ENCODE peak calls at places on chromosomes 12 and 14, in five cellular contexts. X, D, O, S and C are unnamed samples.

GRCh38 chr14:100866666-100867630 is 36.6 kb downstream of the RTL1 start:
- DNase-seq in S (no peak), X (no peak), D (no peak), O (no peak), C (no peak)

GRCh38 chr12:109036975-109037374 is 15.4 kb upstream of the USP30 start:
- DNase-seq in O (no peak), D (no peak), X (no peak), S (no peak), C (no peak)

GRCh38 chr12:16473610-16474326 is 126.3 kb downstream of the MGST1 start:
- DNase-seq in X (peak; percentile 63), S (no peak), O (no peak), D (no peak), C (peak; percentile 17)

GRCh38 chr14:54129850-54130640 is 173.4 kb upstream of the BMP4 start:
- DNase-seq in D (no peak), S (no peak), O (no peak), X (peak; percentile 52), C (no peak)

GRCh38 chr12:25071366-25071765 is 122.5 kb upstream of the BCAT1 start:
- DNase-seq in S (no peak), X (no peak), O (no peak), D (peak; percentile 42), C (no peak)

GRCh38 chr12:108833757-108834472 is 23.5 kb downstream of the SSH1 start:
- DNase-seq in D (no peak), X (peak; percentile 83), O (no peak), S (no peak), C (no peak)

GRCh38 chr12:63845726-63846125 is 1.2 kb downstream of the SRGAP1 start:
- DNase-seq in D (peak; percentile 56), O (no peak), X (peak; percentile 54), S (no peak), C (no peak)

GRCh38 chr14:70821916-70822705 is 12.8 kb upstream of the MAP3K9 start:
- DNase-seq in O (peak; percentile 62), X (peak; percentile 35), D (peak; percentile 15), S (peak; percentile 60), C (peak; percentile 71)

GRCh38 chr12:103855036-103855712 is 14.1 kb upstream of the NT5DC3 start:
- DNase-seq in X (peak; percentile 85), D (no peak), S (no peak), O (no peak), C (no peak)

GRCh38 chr14:100065161-100065871 is at the start of gene EVL:
- DNase-seq in O (no peak), D (peak; percentile 34), X (no peak), S (no peak), C (no peak)

GRCh38 chr12:53623986-53624385 is 2.2 kb downstream of the ATF7 start:
- DNase-seq in S (no peak), O (no peak), D (peak; percentile 76), X (peak; percentile 55), C (peak; percentile 48)

GRCh38 chr12:131620520-131620919 is 90.4 kb upstream of the SFSWAP start:
- DNase-seq in S (peak; percentile 72), D (no peak), X (no peak), O (no peak), C (peak; percentile 17)

GRCh38 chr12:52243774-52244614 is 11.0 kb downstream of the KRT7 start:
- DNase-seq in X (peak; percentile 93), O (no peak), S (no peak), D (peak; percentile 84), C (peak; percentile 27)

GRCh38 chr12:22262309-22262708 is 72.2 kb downstream of the ST8SIA1 start:
- DNase-seq in S (peak; percentile 51), D (no peak), X (no peak), O (no peak), C (no peak)

GRCh38 chr12:115598827-115599226 is 678.7 kb downstream of the MED13L start:
- DNase-seq in S (peak; percentile 41), D (no peak), X (no peak), O (no peak), C (peak; percentile 2)

GRCh38 chr14:103124501-103125001 is 1.3 kb downstream of the TNFAIP2 start:
- DNase-seq in X (no peak), D (no peak), O (no peak), S (no peak), C (no peak)

GRCh38 chr12:31517994-31518393 is 72.9 kb downstream of the DENND5B start:
- DNase-seq in S (no peak), X (peak; percentile 60), D (peak; percentile 31), O (no peak), C (no peak)

DNA sequence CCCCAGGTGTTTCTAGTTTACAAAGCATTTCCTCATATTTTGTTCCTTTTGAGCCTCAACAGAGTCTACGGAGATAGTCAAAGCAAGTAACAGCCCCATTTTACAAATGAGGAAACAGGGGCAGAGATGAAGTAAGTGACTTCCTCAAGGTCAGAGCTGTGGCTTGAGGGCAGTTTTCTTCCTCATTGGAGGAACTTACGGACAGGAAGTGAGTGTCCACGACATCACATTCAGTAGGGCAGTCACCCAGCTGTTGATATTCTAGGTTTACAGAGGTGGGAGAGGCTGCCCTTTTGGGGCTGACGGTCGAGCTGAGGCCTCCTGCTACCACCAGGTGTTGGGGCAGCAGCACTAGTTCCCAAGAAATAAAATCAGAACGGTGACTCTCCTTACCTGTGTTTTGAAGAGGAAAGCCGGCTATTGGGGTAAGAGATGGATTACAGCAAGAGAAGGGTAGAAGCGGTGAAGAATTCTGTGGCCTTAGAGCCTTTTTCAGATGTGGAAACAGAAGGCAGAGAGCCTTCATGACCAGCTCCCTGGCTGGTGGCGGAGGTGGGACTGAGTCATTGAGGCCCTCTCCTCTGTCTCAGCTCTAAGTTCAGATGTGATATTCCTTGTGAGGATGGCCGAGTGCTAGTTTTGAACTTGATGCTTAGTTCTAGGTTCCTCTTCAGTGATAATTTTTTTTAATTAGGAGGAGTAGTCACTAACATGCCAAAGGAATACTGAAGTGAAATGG is 41.7 kb downstream of the SUSD6 start:
- DNase-seq in X (peak; percentile 47), D (no peak), S (no peak), O (no peak), C (no peak)
- H3K4me1 ChIP-seq in X (peaks cover 37% of the 10 kb centered on the region), D (peaks cover 39% of the 10 kb centered on the region), S (peaks cover 2% of the 10 kb centered on the region), O (peaks cover 20% of the 10 kb centered on the region), C (no peaks in the 10 kb centered on the region)

DNA sequence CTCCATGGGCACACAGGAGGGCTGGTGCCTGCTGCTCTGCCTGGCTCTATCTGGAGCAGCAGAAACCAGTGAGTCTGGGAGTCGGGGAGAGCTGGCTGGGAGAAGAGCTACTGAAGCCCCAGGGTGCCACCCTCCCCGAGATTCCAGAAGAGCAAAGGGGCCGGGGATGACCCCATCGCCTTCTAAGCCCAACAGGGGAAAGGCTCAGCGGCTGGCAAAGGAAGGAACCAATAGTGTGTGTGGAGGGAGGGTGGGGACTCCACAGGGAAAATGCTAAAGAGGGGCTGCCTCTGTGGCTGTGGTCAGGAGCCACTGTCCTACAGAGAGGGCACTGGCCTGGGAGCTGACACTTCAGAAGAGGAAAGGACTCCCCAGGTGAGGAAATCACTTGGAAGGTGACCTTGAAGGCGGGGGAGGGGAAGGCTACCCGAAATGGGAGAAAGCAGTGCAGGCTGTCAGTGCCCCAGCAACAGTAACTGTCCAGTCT is 446 bp downstream of the TAPBPL start:
- DNase-seq in X (no peak), D (no peak), S (no peak), O (no peak), C (peak; percentile 24)
- H3K27ac ChIP-seq in X (peak overlapping the region; percentile 98), D (peak overlapping the region; percentile 62), S (no peak overlapping the region), O (peak overlapping the region; percentile 91), C (peak overlapping the region; percentile 85)

GRCh38 chr14:76924363-76925151 is 98.3 kb downstream of the LRRC74A start:
- DNase-seq in S (peak; percentile 95), O (peak; percentile 64), X (no peak), D (no peak), C (peak; percentile 66)

GRCh38 chr14:76929927-76930326 is 98.6 kb downstream of the IRF2BPL start:
- DNase-seq in X (no peak), D (no peak), S (no peak), O (no peak), C (no peak)

GRCh38 chr14:76928301-76928700 is 100.2 kb downstream of the IRF2BPL start:
- DNase-seq in D (no peak), X (no peak), O (no peak), S (no peak), C (no peak)

GRCh38 chr14:76923422-76924362 is 97.5 kb downstream of the LRRC74A start:
- DNase-seq in X (no peak), D (no peak), O (no peak), S (no peak), C (no peak)

DNA sequence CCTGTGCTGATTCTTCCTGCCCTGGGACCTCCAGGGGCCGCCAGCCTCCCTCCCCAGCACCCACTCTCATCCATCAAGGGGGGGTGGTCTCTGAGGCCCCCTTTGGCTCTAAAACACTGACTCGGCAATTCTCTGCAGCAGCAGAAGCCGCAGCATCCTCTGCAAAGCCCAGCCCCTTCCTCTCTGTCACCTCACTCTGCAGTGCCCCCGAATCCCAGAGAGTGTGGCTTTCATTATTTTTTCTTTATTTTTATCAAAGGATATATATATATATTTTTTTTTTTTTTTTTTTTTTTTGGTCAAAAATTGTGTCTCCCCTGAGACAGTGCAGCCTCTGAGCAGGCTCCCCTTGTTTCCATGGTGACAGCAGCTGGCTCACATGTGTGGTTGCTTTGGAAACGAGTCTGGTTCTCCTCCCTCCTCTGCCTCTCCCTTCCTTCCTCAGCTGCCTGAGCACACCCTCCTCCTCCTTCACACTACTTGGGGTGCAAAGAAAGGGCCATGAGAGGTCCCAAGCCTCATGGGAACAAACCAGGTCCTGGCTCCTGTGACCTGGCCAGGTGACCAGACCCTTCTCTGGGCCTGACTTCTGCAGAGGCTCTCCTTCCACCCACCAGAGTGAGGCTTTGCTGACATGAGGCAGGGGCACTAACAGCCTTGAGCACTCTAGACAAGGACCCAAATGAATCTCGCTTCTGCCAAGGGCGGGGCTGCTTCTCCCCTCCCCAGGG is 100.5 kb downstream of the LRRC74A start:
- DNase-seq in O (no peak), X (peak; percentile 58), D (no peak), S (no peak), C (peak; percentile 78)
- H3K4me1 ChIP-seq in O (peaks cover 41% of the 10 kb centered on the region), X (peaks cover 25% of the 10 kb centered on the region), D (no peaks in the 10 kb centered on the region), S (peaks cover 20% of the 10 kb centered on the region), C (peaks cover 52% of the 10 kb centered on the region)

GRCh38 chr14:76976623-76977005 is 51.9 kb downstream of the IRF2BPL start:
- DNase-seq in S (no peak), X (no peak), D (no peak), O (no peak), C (no peak)

GRCh38 chr14:76974365-76974764 is 54.1 kb downstream of the IRF2BPL start:
- DNase-seq in O (no peak), X (no peak), D (no peak), S (no peak), C (no peak)

GRCh38 chr14:76975051-76975450 is 53.5 kb downstream of the IRF2BPL start:
- DNase-seq in S (no peak), D (no peak), X (no peak), O (no peak), C (no peak)

GRCh38 chr14:76977793-76978730 is 50.4 kb downstream of the IRF2BPL start:
- DNase-seq in S (no peak), O (no peak), D (no peak), X (peak; percentile 91), C (no peak)

DNA sequence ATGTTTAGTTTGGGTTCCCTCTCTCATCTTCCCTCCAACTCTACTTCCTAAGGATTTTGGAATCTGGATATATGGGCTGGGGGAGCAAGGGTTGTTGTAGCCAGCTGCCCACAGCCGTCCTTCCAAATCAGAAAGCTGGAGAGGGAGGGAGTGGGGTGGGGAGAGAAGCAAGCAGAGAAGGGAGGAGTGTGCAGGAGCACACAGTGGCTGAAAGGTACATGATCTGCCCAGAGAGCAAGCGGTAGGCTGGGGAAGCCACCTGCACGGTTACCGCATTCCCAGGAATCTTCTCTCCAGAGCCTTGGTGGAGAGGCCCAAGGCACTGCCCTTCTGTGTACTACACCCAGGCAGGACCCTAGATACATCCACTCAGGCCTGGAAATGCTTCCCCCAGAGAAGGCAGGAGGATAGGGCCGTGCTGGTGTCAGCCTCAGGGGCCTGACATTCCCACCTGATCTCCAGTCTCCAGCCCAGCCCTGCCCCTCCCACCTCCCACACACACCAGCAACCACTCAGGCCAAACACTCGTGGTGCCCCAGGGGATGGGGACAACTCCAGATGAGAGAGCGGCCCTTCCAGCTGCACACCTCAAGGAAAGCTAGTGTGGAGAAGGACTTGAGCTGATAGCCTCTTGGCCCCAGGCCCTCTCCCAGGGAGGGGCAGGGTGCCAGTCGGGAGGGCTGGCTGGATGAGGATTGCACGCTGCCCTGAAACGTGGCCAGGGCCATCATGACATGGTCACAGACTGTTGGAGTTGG is 52.5 kb downstream of the IRF2BPL start:
- DNase-seq in O (no peak), X (no peak), S (no peak), D (no peak), C (no peak)
- H3K27ac ChIP-seq in O (no peak overlapping the region), X (no peak overlapping the region), S (no peak overlapping the region), D (no peak overlapping the region), C (no peak overlapping the region)